ENCODE peak calls at places on chromosomes 13 and 19, in seven cellular contexts. Q is breast epithelium, K is WTC11, I is mucosa of gallbladder, T is left ventricle myocardium inferior, L is fibroblast of mammary gland, R is foreskin fibroblast. A is an unnamed sample.

GRCh38 chr19:38809592-38810252 is 3.0 kb downstream of the LGALS4 start:
- DNase-seq in T (no peak), I (no peak), R (no peak), K (no peak), Q (no peak), L (no peak), A (no peak)

GRCh38 chr19:8641908-8642547 is 11.6 kb downstream of the NFILZ start:
- DNase-seq in L (peak), R (peak), Q (no peak), K (no peak), I (no peak), T (no peak), A (peak)

GRCh38 chr19:18058208-18059009 is 28.3 kb downstream of the IL12RB1 start:
- DNase-seq in R (peak), K (peak), T (peak), L (peak), I (peak), Q (peak), A (peak)

GRCh38 chr19:33784432-33784831 is 12.2 kb upstream of the KCTD15 start:
- DNase-seq in Q (no peak), T (no peak), L (peak), K (no peak), R (no peak), I (no peak), A (no peak)

GRCh38 chr13:60044321-60044720 is 119.4 kb downstream of the DIAPH3 start:
- DNase-seq in K (no peak), Q (no peak), I (no peak), L (no peak), R (no peak), T (no peak), A (no peak)

GRCh38 chr13:106610511-106610910 is 42.6 kb upstream of the ARGLU1 start:
- DNase-seq in I (no peak), K (no peak), T (no peak), Q (no peak), R (peak), L (peak), A (no peak)

GRCh38 chr13:32031025-32031814 is at the start of gene FRY:
- DNase-seq in Q (peak), K (peak), R (peak), L (peak), I (peak), T (peak), A (peak)

GRCh38 chr13:45925151-45925550 is 73.6 kb upstream of the SIAH3 start:
- DNase-seq in K (no peak), L (peak), T (no peak), I (no peak), Q (no peak), R (no peak), A (no peak)

GRCh38 chr13:32443111-32443510 is 15.2 kb upstream of the N4BP2L1 start:
- DNase-seq in I (peak), L (peak), T (no peak), K (no peak), R (peak), Q (no peak), A (peak)

GRCh38 chr13:66689037-66689619 is 541.0 kb downstream of the PCDH9 start:
- DNase-seq in I (no peak), T (no peak), L (peak), K (no peak), Q (no peak), R (no peak), A (no peak)

GRCh38 chr19:16274466-16274865 is 50.2 kb upstream of the KLF2 start:
- DNase-seq in R (peak), L (peak), I (no peak), T (no peak), Q (no peak), K (no peak), A (no peak)

GRCh38 chr13:43751624-43752023 is 35.1 kb downstream of the ENOX1 start:
- DNase-seq in Q (no peak), T (no peak), K (no peak), R (peak), I (no peak), L (peak), A (no peak)

GRCh38 chr13:98853791-98854191 is 101.3 kb upstream of the SLC15A1 start:
- DNase-seq in Q (no peak), R (peak), T (no peak), L (peak), K (no peak), I (no peak), A (no peak)

GRCh38 chr19:19077103-19077502 is 13.3 kb downstream of the SLC25A42 start:
- DNase-seq in T (no peak), R (no peak), Q (no peak), K (no peak), I (no peak), L (no peak), A (no peak)

GRCh38 chr19:5903054-5903501 is 512 bp downstream of the NDUFA11 start:
- DNase-seq in R (peak), L (peak), I (no peak), K (no peak), T (no peak), Q (no peak), A (peak)

GRCh38 chr13:34216251-34216650 is 398.3 kb downstream of the RFC3 start:
- DNase-seq in T (no peak), I (no peak), Q (no peak), L (no peak), R (no peak), K (no peak), A (no peak)

GRCh38 chr19:22619932-22620331 is 14.2 kb upstream of the ZNF492 start:
- DNase-seq in L (no peak), K (no peak), Q (no peak), R (no peak), T (no peak), I (no peak), A (no peak)

GRCh38 chr19:50835103-50835784 is 1.9 kb upstream of the KLK15 start:
- DNase-seq in K (no peak), Q (no peak), L (no peak), I (no peak), R (peak), T (no peak), A (no peak)

GRCh38 chr19:16397791-16398529 is 73.3 kb downstream of the KLF2 start:
- DNase-seq in Q (peak), R (no peak), T (no peak), K (no peak), L (no peak), I (no peak), A (no peak)

GRCh38 chr19:39154626-39155100 is 29.1 kb downstream of the PAK4 start:
- DNase-seq in T (no peak), R (no peak), L (no peak), K (peak), I (peak), Q (peak), A (no peak)

GRCh38 chr19:52640916-52641315 is 2.8 kb upstream of the ZNF83 start:
- DNase-seq in L (no peak), I (no peak), T (no peak), R (peak), Q (no peak), K (peak), A (no peak)

GRCh38 chr13:47932953-47933687 is 68.0 kb downstream of the SUCLA2 start:
- DNase-seq in L (no peak), R (no peak), Q (no peak), T (no peak), I (no peak), K (no peak), A (no peak)

GRCh38 chr13:67827992-67828391 is 597.9 kb upstream of the PCDH9 start:
- DNase-seq in I (no peak), L (no peak), K (no peak), R (no peak), T (no peak), Q (no peak), A (no peak)

GRCh38 chr19:34150558-34150957 is 21.7 kb upstream of the LSM14A start:
- DNase-seq in I (no peak), Q (no peak), R (no peak), K (no peak), T (no peak), L (no peak), A (no peak)

GRCh38 chr13:109569938-109570711 is 216.3 kb downstream of the IRS2 start:
- DNase-seq in Q (no peak), K (no peak), I (no peak), T (no peak), L (no peak), R (no peak), A (no peak)

GRCh38 chr19:13899912-13900584 is 5.9 kb downstream of the BRME1 start:
- DNase-seq in I (no peak), K (no peak), Q (no peak), T (no peak), L (peak), R (peak), A (no peak)

GRCh38 chr13:63367522-63368198 is 1952.0 kb upstream of the PCDH20 start:
- DNase-seq in L (peak), Q (no peak), I (no peak), T (no peak), R (peak), K (no peak), A (no peak)

GRCh38 chr13:43815204-43815603 is 28.4 kb upstream of the ENOX1 start:
- DNase-seq in T (no peak), L (peak), K (no peak), I (no peak), R (peak), Q (no peak), A (peak)

GRCh38 chr19:49687566-49688316 is 1.7 kb upstream of the ADM5 start:
- DNase-seq in I (no peak), L (no peak), R (peak), K (no peak), Q (no peak), T (no peak), A (no peak)

GRCh38 chr19:32646556-32646955 is 28.4 kb downstream of the ANKRD27 start:
- DNase-seq in I (no peak), Q (no peak), R (no peak), T (no peak), L (no peak), K (no peak), A (no peak)

GRCh38 chr19:55118401-55118991 is 1.1 kb upstream of the PPP1R12C start:
- DNase-seq in R (peak), T (peak), L (peak), Q (no peak), K (peak), I (peak), A (no peak)

GRCh38 chr19:860481-861098 is 1.1 kb downstream of the CFD start:
- DNase-seq in T (peak), I (peak), L (peak), R (peak), K (peak), Q (peak), A (peak)

GRCh38 chr13:21012211-21012610 is 49.2 kb downstream of the LATS2 start:
- DNase-seq in T (no peak), I (no peak), L (no peak), Q (no peak), R (no peak), K (no peak), A (no peak)

A was measured in hepatic stellate cell.